ENCODE peak calls at places on chromosome 2, in six cellular contexts. One of them, this sample, is unnamed.

GRCh38 chr2:119771331-119771730 is 11.6 kb downstream of the PTPN4 start:
- DNase-seq in mesenchymal stem cell: no peak
- DNase-seq in H9: no peak
- DNase-seq in neuronal stem cell: no peak
- DNase-seq in H1: no peak
- DNase-seq in mesendoderm: peak
- DNase-seq in this sample: no peak

GRCh38 chr2:226788064-226788463 is 11.6 kb downstream of the IRS1 start:
- DNase-seq in mesenchymal stem cell: no peak
- DNase-seq in H9: no peak
- DNase-seq in neuronal stem cell: no peak
- DNase-seq in H1: no peak
- DNase-seq in mesendoderm: no peak
- DNase-seq in this sample: peak

GRCh38 chr2:192194866-192195547 is at the start of gene TMEFF2:
- DNase-seq in mesenchymal stem cell: peak
- DNase-seq in H9: peak
- DNase-seq in neuronal stem cell: peak
- DNase-seq in H1: peak
- DNase-seq in mesendoderm: peak
- DNase-seq in this sample: peak

GRCh38 chr2:12321017-12321641 is 395.6 kb upstream of the TRIB2 start:
- DNase-seq in mesenchymal stem cell: peak
- DNase-seq in H9: no peak
- DNase-seq in neuronal stem cell: no peak
- DNase-seq in H1: no peak
- DNase-seq in mesendoderm: peak
- DNase-seq in this sample: peak

GRCh38 chr2:11309706-11310105 is 34.7 kb downstream of the ROCK2 start:
- DNase-seq in mesenchymal stem cell: no peak
- DNase-seq in H9: no peak
- DNase-seq in neuronal stem cell: no peak
- DNase-seq in H1: no peak
- DNase-seq in mesendoderm: no peak
- DNase-seq in this sample: no peak

GRCh38 chr2:144914622-144915230 is 394.8 kb upstream of the ZEB2 start:
- DNase-seq in mesenchymal stem cell: no peak
- DNase-seq in H9: no peak
- DNase-seq in neuronal stem cell: no peak
- DNase-seq in H1: no peak
- DNase-seq in mesendoderm: no peak
- DNase-seq in this sample: peak

GRCh38 chr2:118860506-118860905 is 13.1 kb upstream of the EN1 start:
- DNase-seq in mesenchymal stem cell: no peak
- DNase-seq in H9: no peak
- DNase-seq in neuronal stem cell: no peak
- DNase-seq in H1: no peak
- DNase-seq in mesendoderm: peak
- DNase-seq in this sample: no peak

GRCh38 chr2:45852450-45853150 is 201.1 kb downstream of the PRKCE start:
- DNase-seq in mesenchymal stem cell: no peak
- DNase-seq in H9: no peak
- DNase-seq in neuronal stem cell: no peak
- DNase-seq in H1: no peak
- DNase-seq in mesendoderm: peak
- DNase-seq in this sample: no peak

GRCh38 chr2:7930800-7931635 is 750.8 kb upstream of the ID2 start:
- DNase-seq in mesenchymal stem cell: peak
- DNase-seq in H9: no peak
- DNase-seq in neuronal stem cell: no peak
- DNase-seq in H1: no peak
- DNase-seq in mesendoderm: no peak
- DNase-seq in this sample: peak

GRCh38 chr2:46303233-46303632 is 6.0 kb downstream of the EPAS1 start:
- DNase-seq in mesenchymal stem cell: no peak
- DNase-seq in H9: no peak
- DNase-seq in neuronal stem cell: no peak
- DNase-seq in H1: no peak
- DNase-seq in mesendoderm: no peak
- DNase-seq in this sample: no peak

GRCh38 chr2:3267869-3268704 is 109.5 kb downstream of the EIPR1 start:
- DNase-seq in mesenchymal stem cell: no peak
- DNase-seq in H9: no peak
- DNase-seq in neuronal stem cell: no peak
- DNase-seq in H1: no peak
- DNase-seq in mesendoderm: no peak
- DNase-seq in this sample: no peak

GRCh38 chr2:182554950-182555349 is 128.1 kb upstream of the PDE1A start:
- DNase-seq in mesenchymal stem cell: no peak
- DNase-seq in H9: no peak
- DNase-seq in neuronal stem cell: no peak
- DNase-seq in H1: no peak
- DNase-seq in mesendoderm: no peak
- DNase-seq in this sample: no peak

GRCh38 chr2:231933916-231934401 is 7.8 kb upstream of the NPPC start:
- DNase-seq in mesenchymal stem cell: no peak
- DNase-seq in H9: no peak
- DNase-seq in neuronal stem cell: no peak
- DNase-seq in H1: peak
- DNase-seq in mesendoderm: no peak
- DNase-seq in this sample: no peak

GRCh38 chr2:60556998-60557955 is 3.8 kb upstream of the BCL11A start:
- DNase-seq in mesenchymal stem cell: no peak
- DNase-seq in H9: no peak
- DNase-seq in neuronal stem cell: no peak
- DNase-seq in H1: no peak
- DNase-seq in mesendoderm: peak
- DNase-seq in this sample: no peak

GRCh38 chr2:113962692-113963480 is 73.0 kb downstream of the ACTR3 start:
- DNase-seq in mesenchymal stem cell: peak
- DNase-seq in H9: no peak
- DNase-seq in neuronal stem cell: no peak
- DNase-seq in H1: no peak
- DNase-seq in mesendoderm: peak
- DNase-seq in this sample: peak

GRCh38 chr2:158056875-158057274 is 44.8 kb upstream of the UPP2 start:
- DNase-seq in mesenchymal stem cell: no peak
- DNase-seq in H9: no peak
- DNase-seq in neuronal stem cell: no peak
- DNase-seq in H1: no peak
- DNase-seq in mesendoderm: no peak
- DNase-seq in this sample: no peak

GRCh38 chr2:203732072-203732952 is 25.9 kb downstream of the CD28 start:
- DNase-seq in mesenchymal stem cell: no peak
- DNase-seq in H9: no peak
- DNase-seq in neuronal stem cell: no peak
- DNase-seq in H1: no peak
- DNase-seq in mesendoderm: no peak
- DNase-seq in this sample: no peak

GRCh38 chr2:143284087-143284675 is 155.0 kb downstream of the ARHGAP15 start:
- DNase-seq in mesenchymal stem cell: peak
- DNase-seq in H9: no peak
- DNase-seq in neuronal stem cell: peak
- DNase-seq in H1: no peak
- DNase-seq in mesendoderm: peak
- DNase-seq in this sample: peak

GRCh38 chr2:53751728-53752127 is 15.9 kb upstream of the CHAC2 start:
- DNase-seq in mesenchymal stem cell: peak
- DNase-seq in H9: no peak
- DNase-seq in neuronal stem cell: no peak
- DNase-seq in H1: no peak
- DNase-seq in mesendoderm: no peak
- DNase-seq in this sample: peak

GRCh38 chr2:13227543-13227942 is 510.8 kb downstream of the TRIB2 start:
- DNase-seq in mesenchymal stem cell: no peak
- DNase-seq in H9: no peak
- DNase-seq in neuronal stem cell: no peak
- DNase-seq in H1: no peak
- DNase-seq in mesendoderm: peak
- DNase-seq in this sample: no peak

GRCh38 chr2:158412206-158412605 is 44.3 kb downstream of the CCDC148 start:
- DNase-seq in mesenchymal stem cell: no peak
- DNase-seq in H9: no peak
- DNase-seq in neuronal stem cell: no peak
- DNase-seq in H1: no peak
- DNase-seq in mesendoderm: peak
- DNase-seq in this sample: peak

GRCh38 chr2:159684796-159685195 is 27.5 kb upstream of the MARCHF7 start:
- DNase-seq in mesenchymal stem cell: peak
- DNase-seq in H9: no peak
- DNase-seq in neuronal stem cell: no peak
- DNase-seq in H1: no peak
- DNase-seq in mesendoderm: peak
- DNase-seq in this sample: peak

GRCh38 chr2:127182626-127183458 is 37.3 kb downstream of the CYP27C1 start:
- DNase-seq in mesenchymal stem cell: no peak
- DNase-seq in H9: peak
- DNase-seq in neuronal stem cell: no peak
- DNase-seq in H1: no peak
- DNase-seq in mesendoderm: no peak
- DNase-seq in this sample: no peak

GRCh38 chr2:8546319-8547283 is 135.3 kb upstream of the ID2 start:
- DNase-seq in mesenchymal stem cell: no peak
- DNase-seq in H9: peak
- DNase-seq in neuronal stem cell: no peak
- DNase-seq in H1: no peak
- DNase-seq in mesendoderm: no peak
- DNase-seq in this sample: no peak

GRCh38 chr2:239688840-239689239 is 288.0 kb upstream of the HDAC4 start:
- DNase-seq in mesenchymal stem cell: no peak
- DNase-seq in H9: no peak
- DNase-seq in neuronal stem cell: no peak
- DNase-seq in H1: no peak
- DNase-seq in mesendoderm: no peak
- DNase-seq in this sample: no peak

GRCh38 chr2:10333247-10333613 is 30.5 kb downstream of the HPCAL1 start:
- DNase-seq in mesenchymal stem cell: no peak
- DNase-seq in H9: no peak
- DNase-seq in neuronal stem cell: no peak
- DNase-seq in H1: no peak
- DNase-seq in mesendoderm: peak
- DNase-seq in this sample: no peak

GRCh38 chr2:107932986-107933385 is 53.3 kb upstream of the SLC5A7 start:
- DNase-seq in mesenchymal stem cell: peak
- DNase-seq in H9: no peak
- DNase-seq in neuronal stem cell: no peak
- DNase-seq in H1: no peak
- DNase-seq in mesendoderm: peak
- DNase-seq in this sample: peak

GRCh38 chr2:85578243-85579180 is 1.1 kb downstream of the VAMP8 start:
- DNase-seq in mesenchymal stem cell: peak
- DNase-seq in H9: peak
- DNase-seq in neuronal stem cell: no peak
- DNase-seq in H1: no peak
- DNase-seq in mesendoderm: peak
- DNase-seq in this sample: no peak

GRCh38 chr2:197997083-197997541 is 192.7 kb downstream of the PLCL1 start:
- DNase-seq in mesenchymal stem cell: no peak
- DNase-seq in H9: no peak
- DNase-seq in neuronal stem cell: no peak
- DNase-seq in H1: no peak
- DNase-seq in mesendoderm: no peak
- DNase-seq in this sample: no peak

GRCh38 chr2:237700583-237701032 is 73.2 kb downstream of the LRRFIP1 start:
- DNase-seq in mesenchymal stem cell: peak
- DNase-seq in H9: no peak
- DNase-seq in neuronal stem cell: no peak
- DNase-seq in H1: no peak
- DNase-seq in mesendoderm: no peak
- DNase-seq in this sample: peak

DNA sequence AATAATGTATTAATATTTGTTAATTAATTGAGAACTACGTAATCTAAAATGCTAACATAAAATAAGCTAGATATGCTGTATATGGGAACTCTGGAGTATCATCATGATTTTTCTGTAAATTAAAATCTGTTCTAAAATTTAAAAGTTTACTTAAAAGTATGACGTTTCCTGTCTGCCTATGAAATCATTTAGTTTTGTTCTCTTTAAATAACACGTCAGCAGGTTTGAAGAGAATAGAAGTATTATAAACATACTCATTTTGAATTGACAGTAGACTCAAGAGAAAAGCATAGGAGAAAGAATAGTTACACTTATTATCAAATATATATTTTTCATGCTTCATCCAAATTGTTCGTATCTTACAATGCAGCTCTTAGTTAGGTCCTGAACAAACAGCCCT is 19.1 kb upstream of the ZNF804A start:
- DNase-seq in mesenchymal stem cell: no peak
- DNase-seq in H9: no peak
- DNase-seq in neuronal stem cell: no peak
- DNase-seq in H1: no peak
- DNase-seq in mesendoderm: no peak
- DNase-seq in this sample: no peak
- H3K27ac ChIP-seq in mesenchymal stem cell: no peak
- H3K27ac ChIP-seq in H9: no peak
- H3K27ac ChIP-seq in neuronal stem cell: no peak
- H3K27ac ChIP-seq in H1: no peak
- H3K27ac ChIP-seq in mesendoderm: no peak
- H3K27ac ChIP-seq in this sample: no peak

GRCh38 chr2:134193006-134193405 is 60.9 kb upstream of the MGAT5 start:
- DNase-seq in mesenchymal stem cell: peak
- DNase-seq in H9: no peak
- DNase-seq in neuronal stem cell: no peak
- DNase-seq in H1: no peak
- DNase-seq in mesendoderm: peak
- DNase-seq in this sample: peak
- H2BK15ac ChIP-seq in mesenchymal stem cell: no peak
- H2BK15ac ChIP-seq in H9: no peak
- H2BK15ac ChIP-seq in neuronal stem cell: no peak
- H2BK15ac ChIP-seq in H1: no peak
- H2BK15ac ChIP-seq in mesendoderm: no peak
- H2BK15ac ChIP-seq in this sample: no peak

GRCh38 chr2:174771136-174771535 is 6.9 kb upstream of the CHRNA1 start:
- DNase-seq in mesenchymal stem cell: no peak
- DNase-seq in H9: no peak
- DNase-seq in neuronal stem cell: no peak
- DNase-seq in H1: no peak
- DNase-seq in mesendoderm: no peak
- DNase-seq in this sample: no peak
- H3K27ac ChIP-seq in mesenchymal stem cell: no peak
- H3K27ac ChIP-seq in H9: peak
- H3K27ac ChIP-seq in neuronal stem cell: no peak
- H3K27ac ChIP-seq in H1: peak
- H3K27ac ChIP-seq in mesendoderm: no peak
- H3K27ac ChIP-seq in this sample: no peak

DNA sequence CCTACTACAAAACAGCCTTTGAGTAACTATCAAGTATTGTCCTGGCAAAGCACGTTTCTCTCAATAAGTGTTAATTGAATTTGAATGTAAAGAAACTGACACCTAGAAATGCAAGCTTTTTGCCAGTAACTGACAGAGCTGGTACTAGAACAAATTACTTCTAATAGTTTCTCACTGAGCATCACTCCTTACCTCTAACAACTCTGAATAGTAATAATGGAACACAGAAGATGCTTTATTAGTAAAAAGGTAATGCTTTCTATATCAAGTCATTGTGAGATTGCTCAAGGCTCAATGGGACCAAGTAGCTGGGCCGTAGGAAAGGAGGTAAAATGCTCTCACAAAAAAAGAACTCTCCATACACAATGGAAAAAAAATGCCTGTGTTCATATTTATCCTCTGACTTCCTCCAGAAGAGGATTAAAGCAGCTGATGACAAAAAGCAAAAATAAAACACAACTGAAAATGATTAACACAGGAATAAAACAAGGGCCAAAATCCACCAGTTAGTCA is 11.8 kb downstream of the RASGRP3 start:
- DNase-seq in mesenchymal stem cell: no peak
- DNase-seq in H9: no peak
- DNase-seq in neuronal stem cell: no peak
- DNase-seq in H1: no peak
- DNase-seq in mesendoderm: no peak
- DNase-seq in this sample: no peak
- H2BK15ac ChIP-seq in mesenchymal stem cell: no peak
- H2BK15ac ChIP-seq in H9: no peak
- H2BK15ac ChIP-seq in neuronal stem cell: no peak
- H2BK15ac ChIP-seq in H1: no peak
- H2BK15ac ChIP-seq in mesendoderm: no peak
- H2BK15ac ChIP-seq in this sample: no peak

This sample was measured in IMR-90.